ENCODE peak calls at places on chromosomes 6 and 20, in seven cellular contexts. O is head of caudate nucleus; I is amygdala; Y is Jurkat, Clone E6-1; W is Daoy; K is left cardiac atrium; Q is activated T-cell treated with anti-CD3 and anti-CD28 coated beads for 24 hours. H is an unnamed sample.
A peak's percentile ranks its signal among the peaks of the same experiment; 100 is the strongest.

GRCh38 chr6:34491091-34491430 is 25.2 kb downstream of the PACSIN1 start:
- DNase-seq in O (peak; percentile 47), I (no peak), Y (no peak), W (peak; percentile 31), K (no peak), Q (no peak), H (no peak)

GRCh38 chr6:2862712-2863174 is 21.1 kb upstream of the SERPINB1 start:
- DNase-seq in O (no peak), I (no peak), Y (peak; percentile 68), W (no peak), K (no peak), Q (no peak), H (no peak)

GRCh38 chr6:16721977-16722376 is 39.3 kb downstream of the ATXN1 start:
- DNase-seq in O (no peak), I (no peak), Y (no peak), W (peak; percentile 90), K (no peak), Q (no peak), H (no peak)

GRCh38 chr20:45039470-45039811 is 61.5 kb downstream of the KCNS1 start:
- DNase-seq in O (no peak), I (no peak), Y (no peak), W (no peak), K (no peak), Q (no peak), H (peak; percentile 80)

GRCh38 chr6:155085582-155086253 is 90.6 kb downstream of the TIAM2 start:
- DNase-seq in O (no peak), I (no peak), Y (no peak), W (peak; percentile 94), K (no peak), Q (no peak), H (no peak)

GRCh38 chr6:44309631-44310030 is 3.5 kb downstream of the AARS2 start:
- DNase-seq in O (no peak), I (no peak), Y (no peak), W (no peak), K (no peak), Q (no peak), H (no peak)

GRCh38 chr20:25081065-25081729 is 744 bp downstream of the VSX1 start:
- DNase-seq in O (no peak), I (no peak), Y (no peak), W (no peak), K (no peak), Q (no peak), H (no peak)

GRCh38 chr6:149075616-149076354 is 241.7 kb upstream of the TAB2 start:
- DNase-seq in O (no peak), I (no peak), Y (no peak), W (no peak), K (no peak), Q (no peak), H (no peak)

GRCh38 chr6:113060664-113061063 is 713.5 kb downstream of the RFPL4B start:
- DNase-seq in O (no peak), I (no peak), Y (no peak), W (no peak), K (no peak), Q (no peak), H (no peak)

GRCh38 chr6:159169557-159170332 is 545 bp downstream of the FNDC1 start:
- DNase-seq in O (peak; percentile 26), I (no peak), Y (no peak), W (peak; percentile 81), K (no peak), Q (no peak), H (no peak)

GRCh38 chr6:44001318-44001868 is 125.9 kb downstream of the MRPL14 start:
- DNase-seq in O (peak; percentile 44), I (no peak), Y (peak; percentile 74), W (peak; percentile 49), K (no peak), Q (no peak), H (no peak)

GRCh38 chr6:76774750-76775396 is 688.4 kb downstream of the HTR1B start:
- DNase-seq in O (no peak), I (no peak), Y (no peak), W (no peak), K (no peak), Q (no peak), H (no peak)

GRCh38 chr6:169723991-169724553 is at the start of gene PHF10:
- DNase-seq in O (peak; percentile 56), I (no peak), Y (no peak), W (peak; percentile 67), K (peak; percentile 49), Q (peak; percentile 15), H (no peak)

GRCh38 chr6:147200711-147201110 is 3.5 kb upstream of the STXBP5 start:
- DNase-seq in O (no peak), I (no peak), Y (no peak), W (no peak), K (no peak), Q (no peak), H (no peak)

GRCh38 chr6:148491638-148492210 is 149.1 kb downstream of the SASH1 start:
- DNase-seq in O (no peak), I (no peak), Y (no peak), W (peak; percentile 24), K (no peak), Q (no peak), H (no peak)

GRCh38 chr6:104689551-104690205 is 170.0 kb downstream of the HACE1 start:
- DNase-seq in O (no peak), I (no peak), Y (no peak), W (peak; percentile 69), K (no peak), Q (no peak), H (no peak)

GRCh38 chr6:165098165-165098564 is 211.2 kb downstream of the C6orf118 start:
- DNase-seq in O (no peak), I (no peak), Y (no peak), W (no peak), K (no peak), Q (no peak), H (no peak)

GRCh38 chr6:30898750-30899360 is 9.2 kb upstream of the GTF2H4 start:
- DNase-seq in O (no peak), I (no peak), Y (no peak), W (no peak), K (no peak), Q (no peak), H (no peak)

H was measured in HL-60.